ENCODE peak calls at places on chromosomes 12 and 14, in ten cellular contexts. I is transverse colon, P is IMR-90, L is spleen, R is prostate gland, G is stomach, U is ovary, T is vagina, H is adrenal gland, S is tibial nerve. M is an unnamed sample.

GRCh38 chr12:96091833-96092232 is 56.4 kb upstream of the LTA4H start:
- DNase-seq in I (no peak), P (no peak), L (no peak), R (no peak), G (no peak), U (no peak), T (no peak), H (no peak), S (no peak), M (no peak)

GRCh38 chr14:85447883-85448282 is 82.1 kb upstream of the FLRT2 start:
- DNase-seq in I (no peak), P (no peak), L (no peak), R (no peak), G (no peak), U (no peak), T (no peak), H (no peak), S (no peak), M (no peak)

GRCh38 chr14:99391671-99392070 is 89.0 kb downstream of the SETD3 start:
- DNase-seq in I (no peak), P (peak), L (no peak), R (no peak), G (no peak), U (no peak), T (no peak), H (no peak), S (no peak), M (no peak)

GRCh38 chr12:131922772-131923171 is 6.3 kb upstream of the PUS1 start:
- DNase-seq in I (no peak), P (no peak), L (no peak), R (no peak), G (no peak), U (no peak), T (no peak), H (no peak), S (no peak), M (no peak)

GRCh38 chr12:50955288-50955687 is 2.9 kb downstream of the HIGD1C start:
- DNase-seq in I (no peak), P (no peak), L (no peak), R (no peak), G (no peak), U (no peak), T (no peak), H (no peak), S (no peak), M (no peak)

GRCh38 chr14:99009875-99010274 is 262.1 kb downstream of the BCL11B start:
- DNase-seq in I (no peak), P (no peak), L (no peak), R (no peak), G (no peak), U (no peak), T (no peak), H (no peak), S (no peak), M (no peak)

GRCh38 chr12:48352157-48352775 is 1.5 kb upstream of the ZNF641 start:
- DNase-seq in I (no peak), P (no peak), L (no peak), R (no peak), G (no peak), U (no peak), T (no peak), H (no peak), S (no peak), M (no peak)

GRCh38 chr12:58419905-58420304 is 478.5 kb downstream of the ATP23 start:
- DNase-seq in I (no peak), P (peak), L (no peak), R (no peak), G (no peak), U (no peak), T (no peak), H (no peak), S (no peak), M (no peak)

GRCh38 chr14:96352708-96353107 is 10.4 kb downstream of the ATG2B start:
- DNase-seq in I (no peak), P (peak), L (no peak), R (no peak), G (no peak), U (no peak), T (no peak), H (no peak), S (no peak), M (no peak)

GRCh38 chr14:21352587-21352986 is 31.2 kb downstream of the SUPT16H start:
- DNase-seq in I (no peak), P (no peak), L (no peak), R (no peak), G (no peak), U (no peak), T (no peak), H (no peak), S (no peak), M (no peak)

GRCh38 chr14:72625689-72626088 is 268.2 kb downstream of the DPF3 start:
- DNase-seq in I (no peak), P (no peak), L (no peak), R (no peak), G (no peak), U (no peak), T (no peak), H (no peak), S (no peak), M (no peak)

DNA sequence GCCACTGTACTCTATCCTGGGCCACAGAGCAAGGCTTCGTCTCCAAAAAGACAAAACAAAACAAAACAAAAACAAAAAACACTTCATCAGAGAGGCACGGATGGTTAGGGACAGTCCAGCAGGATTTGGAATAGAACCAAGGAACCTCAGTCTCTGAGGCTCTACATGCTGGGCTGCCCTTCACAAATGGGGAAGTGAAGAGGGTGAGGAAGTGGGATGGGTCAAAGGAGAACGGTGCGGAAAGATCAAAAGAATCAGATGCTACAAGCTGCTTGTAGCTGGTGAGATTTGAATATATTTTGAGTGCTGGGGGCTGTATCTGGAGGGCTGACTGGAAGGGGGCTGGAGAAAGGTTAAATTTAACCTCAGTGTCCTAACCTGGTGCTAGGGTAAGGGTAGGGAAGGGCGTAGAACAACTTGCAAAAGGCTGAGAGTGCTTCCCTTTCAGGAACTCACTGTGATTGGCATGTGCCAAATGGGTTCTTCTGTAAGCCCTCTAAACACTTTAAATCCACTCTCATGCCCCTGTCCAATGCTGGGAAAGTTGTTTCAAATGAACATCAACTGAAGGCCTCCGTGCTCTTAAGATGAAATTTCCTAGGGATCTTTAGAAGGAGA is 4.6 kb downstream of the FOXJ2 start:
- DNase-seq in I (no peak), P (no peak), L (no peak), R (no peak), G (no peak), U (no peak), T (no peak), H (no peak), S (no peak), M (no peak)
- H3K27ac ChIP-seq in I (peak), P (no peak), L (no peak), R (peak), G (peak), U (no peak), T (no peak), H (no peak), S (no peak), M (peak)

GRCh38 chr12:109093022-109093918 is at the start of gene ALKBH2:
- DNase-seq in I (peak), P (peak), L (peak), R (peak), G (peak), U (peak), T (no peak), H (peak), S (peak), M (peak)
- TF ChIP-seq POLR2A in I (peak), P (peak), L (no peak), R (no peak), G (no peak), U (peak), T (no peak), H (peak), S (peak), M (no peak)

GRCh38 chr14:31877333-31877798 is 199.7 kb upstream of the ARHGAP5 start:
- DNase-seq in I (no peak), P (peak), L (no peak), R (no peak), G (no peak), U (no peak), T (no peak), H (no peak), S (no peak), M (no peak)
- H3K27ac ChIP-seq in I (no peak), P (no peak), L (peak), R (no peak), G (no peak), U (no peak), T (no peak), H (peak), S (peak), M (no peak)

DNA sequence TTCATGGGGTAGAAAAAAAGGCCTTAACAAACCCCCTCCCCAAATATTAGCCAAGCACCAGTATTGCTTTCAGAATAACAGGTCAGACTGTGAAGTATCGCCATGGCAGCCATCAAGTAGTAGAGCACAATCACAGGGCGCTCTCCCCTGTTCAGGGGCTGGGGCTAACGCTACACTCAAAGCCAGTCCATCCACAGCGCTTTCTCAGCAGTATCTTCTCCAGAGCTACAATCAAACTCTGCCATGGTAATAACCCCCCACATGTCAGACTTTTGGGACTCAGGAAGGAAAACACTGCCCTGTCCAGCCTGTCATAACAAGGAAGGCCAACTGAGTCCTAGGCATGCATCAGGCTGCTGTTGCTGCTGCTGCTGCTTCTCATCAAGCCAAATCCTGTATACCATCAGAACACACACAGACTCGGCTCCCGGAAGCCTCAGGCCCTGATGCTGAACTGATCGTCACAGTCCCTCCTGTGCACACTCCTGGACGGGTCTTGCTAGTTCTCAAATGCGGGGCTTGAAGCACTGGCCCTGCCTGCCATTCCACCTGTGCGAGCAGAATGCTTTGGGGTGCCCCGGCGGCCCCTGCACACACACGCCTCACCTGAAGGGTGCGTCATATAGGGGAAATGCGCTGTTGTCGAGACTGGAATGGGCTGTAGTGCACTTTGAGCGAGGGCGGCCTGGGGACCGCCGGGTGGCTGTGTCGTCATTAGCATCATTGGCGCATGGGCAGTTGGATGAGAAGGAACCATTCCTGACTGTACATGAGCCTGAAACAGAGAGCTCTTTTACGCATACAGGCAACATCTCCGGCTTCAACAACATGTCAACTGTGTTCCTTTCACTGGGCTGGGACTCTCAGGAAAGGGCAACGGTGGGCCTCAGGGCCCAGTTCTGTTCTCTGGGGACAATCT is 47.6 kb downstream of the SH2B3 start:
- DNase-seq in I (no peak), P (no peak), L (no peak), R (no peak), G (peak), U (no peak), T (no peak), H (peak), S (no peak), M (peak)
- TF ChIP-seq POLR2A in I (no peak), P (no peak), L (no peak), R (no peak), G (no peak), U (no peak), T (no peak), H (no peak), S (no peak), M (no peak)

DNA sequence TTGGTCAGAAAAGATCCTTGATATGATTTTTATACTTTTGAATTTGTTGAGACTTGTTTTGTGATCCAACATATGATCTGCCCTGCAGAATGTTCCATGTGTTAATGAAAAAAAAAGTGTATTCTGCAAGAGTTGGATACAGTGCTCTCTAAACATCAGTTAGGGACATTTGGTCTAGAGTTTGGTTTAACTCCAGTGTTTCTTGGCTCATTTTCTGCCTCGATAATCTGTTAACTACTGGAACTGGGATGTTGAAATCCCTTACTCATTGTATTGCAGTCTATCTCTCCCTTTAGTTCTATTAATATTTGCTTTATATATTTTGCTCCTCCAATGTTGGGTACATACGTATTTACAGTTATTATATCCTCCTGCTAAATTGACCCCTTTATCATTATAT is 18.3 kb upstream of the TXNRD1 start:
- DNase-seq in I (no peak), P (peak), L (no peak), R (no peak), G (no peak), U (no peak), T (no peak), H (no peak), S (no peak), M (no peak)
- H3K27ac ChIP-seq in I (no peak), P (no peak), L (no peak), R (no peak), G (no peak), U (no peak), T (no peak), H (no peak), S (no peak), M (no peak)

DNA sequence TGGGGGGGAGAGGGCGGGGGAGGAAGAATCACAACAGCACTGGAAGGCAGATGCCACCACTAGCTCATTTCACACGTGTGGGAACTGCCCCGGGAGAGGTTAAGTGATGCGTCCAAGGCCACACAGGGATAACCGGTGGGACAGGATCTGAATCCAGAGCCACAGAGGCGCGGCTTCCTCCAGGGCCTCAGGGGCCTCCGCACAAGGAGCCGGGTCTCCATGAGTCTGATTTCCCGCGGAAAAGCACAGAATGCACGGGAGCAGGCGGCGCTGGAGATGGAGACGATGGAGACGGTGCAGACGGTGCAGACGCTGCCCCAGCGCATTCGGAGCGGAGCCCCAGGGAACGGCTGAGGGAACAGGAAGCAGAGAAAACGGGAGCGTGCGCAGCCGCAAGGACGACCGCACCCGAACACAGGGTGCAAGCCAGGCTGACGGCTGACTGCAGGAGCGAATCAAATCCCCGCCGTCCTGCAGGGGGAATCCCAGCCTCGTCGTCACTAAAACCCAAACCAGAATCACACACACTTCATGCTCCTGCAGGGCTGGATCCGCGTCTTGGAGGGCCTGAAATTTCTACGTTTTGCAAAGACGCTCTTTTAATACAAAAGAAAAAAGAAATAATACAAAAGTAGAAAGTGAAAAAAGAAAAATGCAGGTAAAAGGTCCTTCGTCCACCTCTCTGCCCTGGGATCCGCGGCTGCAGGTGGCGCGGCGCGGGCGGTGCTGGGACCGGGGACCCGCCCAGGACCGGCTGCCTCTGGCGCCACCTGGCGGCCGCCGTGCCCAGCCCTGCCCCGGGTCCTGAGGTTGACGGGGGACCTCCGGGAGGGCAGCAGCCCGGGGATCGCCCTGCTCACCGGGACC is 20.4 kb downstream of the STX2 start:
- DNase-seq in I (peak), P (no peak), L (peak), R (peak), G (peak), U (peak), T (no peak), H (peak), S (peak), M (peak)
- TF ChIP-seq POLR2A in I (no peak), P (no peak), L (no peak), R (no peak), G (no peak), U (no peak), T (no peak), H (no peak), S (no peak), M (no peak)

DNA sequence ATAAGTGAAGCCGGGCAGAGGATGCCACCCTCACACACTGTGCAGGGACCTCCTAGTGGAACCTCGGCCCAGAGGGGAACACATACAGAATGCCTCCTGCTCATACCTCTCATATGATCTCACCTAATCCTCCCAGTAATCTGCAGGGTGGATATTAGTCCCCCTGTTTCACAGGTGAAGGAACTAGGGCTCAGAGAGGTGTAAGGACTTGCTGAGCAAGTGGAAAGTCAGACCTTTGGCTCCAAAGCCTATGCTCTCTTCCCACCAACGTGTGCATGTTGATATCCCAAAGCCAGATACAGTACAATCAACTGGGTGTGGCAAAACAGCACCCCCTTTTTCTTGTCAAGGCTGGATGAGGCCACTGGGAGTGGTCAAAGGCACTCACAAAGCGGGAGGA is 4.2 kb downstream of the MYH6 start:
- DNase-seq in I (no peak), P (no peak), L (no peak), R (no peak), G (no peak), U (no peak), T (no peak), H (no peak), S (no peak), M (no peak)
- H3K27ac ChIP-seq in I (no peak), P (no peak), L (no peak), R (no peak), G (no peak), U (no peak), T (no peak), H (no peak), S (no peak), M (no peak)

GRCh38 chr12:103965590-103966407 is at the start of gene TDG:
- DNase-seq in I (peak), P (peak), L (peak), R (peak), G (peak), U (peak), T (no peak), H (peak), S (peak), M (peak)
- TF ChIP-seq POLR2A in I (peak), P (peak), L (peak), R (peak), G (no peak), U (peak), T (peak), H (peak), S (peak), M (peak)

DNA sequence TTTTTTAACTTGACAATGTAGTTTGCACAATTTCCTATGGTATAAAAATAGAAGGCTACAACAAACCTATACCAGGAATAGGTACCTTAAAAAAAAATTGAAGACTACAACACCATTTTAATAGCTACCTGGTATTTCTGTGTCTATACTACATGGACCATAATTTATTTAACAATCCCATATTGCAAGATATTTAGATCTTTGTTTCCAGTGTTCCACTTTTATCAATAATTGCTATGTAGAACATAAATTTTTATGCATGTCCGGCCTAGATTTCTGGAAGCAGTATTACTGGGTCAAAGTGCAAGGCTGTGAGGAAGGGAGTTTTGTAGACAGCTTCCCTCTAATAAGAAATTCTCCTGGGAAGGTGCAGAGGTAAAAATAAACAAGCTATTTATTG is 4.1 kb upstream of the DCAF11 start:
- DNase-seq in I (no peak), P (no peak), L (no peak), R (no peak), G (no peak), U (no peak), T (no peak), H (no peak), S (no peak), M (no peak)
- H3K27ac ChIP-seq in I (peak), P (no peak), L (no peak), R (no peak), G (no peak), U (no peak), T (no peak), H (no peak), S (no peak), M (no peak)

DNA sequence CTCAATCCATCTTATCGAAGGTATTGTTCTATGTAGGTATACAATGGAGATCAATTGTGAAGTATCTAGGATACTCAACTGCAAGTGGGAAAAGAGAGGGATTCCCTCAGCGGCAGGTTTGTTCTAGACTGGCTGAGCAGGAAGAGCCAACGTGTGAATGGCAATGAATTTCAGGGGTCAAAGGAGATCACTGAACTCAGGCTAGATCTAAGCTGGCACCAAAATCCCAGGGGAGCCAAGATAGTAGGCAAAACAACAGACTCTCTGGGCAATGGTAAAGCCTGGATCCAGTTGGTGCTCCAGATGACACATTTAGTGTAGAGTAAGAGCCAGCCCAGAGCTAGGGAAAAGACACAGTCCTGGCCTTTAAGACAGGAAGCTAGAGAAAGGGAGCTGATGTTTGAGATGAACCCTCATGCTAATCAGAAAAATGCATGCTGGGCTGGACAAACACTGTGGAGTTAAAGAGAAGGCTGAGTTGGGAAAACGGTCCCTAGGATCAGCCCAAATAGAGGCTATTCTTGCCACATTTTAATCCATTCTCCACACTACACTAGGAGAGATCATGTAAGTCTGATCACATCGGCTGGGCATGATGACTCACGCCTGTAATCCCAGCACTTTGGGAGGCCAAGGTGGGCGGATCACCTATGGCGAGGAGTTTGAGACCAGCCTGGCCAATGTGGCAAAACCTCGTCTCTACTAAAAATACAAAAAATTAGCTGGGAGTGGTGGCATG is 45.6 kb downstream of the EFCAB11 start:
- DNase-seq in I (no peak), P (no peak), L (no peak), R (no peak), G (no peak), U (no peak), T (no peak), H (no peak), S (no peak), M (no peak)
- TF ChIP-seq POLR2A in I (no peak), P (no peak), L (no peak), R (no peak), G (no peak), U (no peak), T (no peak), H (no peak), S (no peak), M (no peak)